ENCODE peak calls at places on chromosomes 7 and 10, in four cellular contexts. One of them, this sample, is unnamed.

GRCh38 chr10:69327463-69328345 is 49.4 kb downstream of the HK1 start:
- DNase-seq in astrocyte of the spinal cord: peak; percentile 62
- DNase-seq in brain microvascular endothelial cell: peak; percentile 50
- DNase-seq in adrenal gland: peak; percentile 84
- DNase-seq in this sample: no peak

GRCh38 chr7:50610521-50611277 is 45.5 kb upstream of the DDC start:
- DNase-seq in astrocyte of the spinal cord: peak; percentile 70
- DNase-seq in brain microvascular endothelial cell: peak; percentile 74
- DNase-seq in adrenal gland: no peak
- DNase-seq in this sample: no peak

GRCh38 chr10:10044959-10045764 is 972.5 kb upstream of the CELF2 start:
- DNase-seq in astrocyte of the spinal cord: no peak
- DNase-seq in brain microvascular endothelial cell: no peak
- DNase-seq in adrenal gland: no peak
- DNase-seq in this sample: no peak

GRCh38 chr7:142939226-142939910 is at the start of gene LLCFC1:
- DNase-seq in astrocyte of the spinal cord: no peak
- DNase-seq in brain microvascular endothelial cell: no peak
- DNase-seq in adrenal gland: no peak
- DNase-seq in this sample: no peak

GRCh38 chr7:44374007-44374763 is 48.8 kb upstream of the CAMK2B start:
- DNase-seq in astrocyte of the spinal cord: no peak
- DNase-seq in brain microvascular endothelial cell: no peak
- DNase-seq in adrenal gland: no peak
- DNase-seq in this sample: no peak

GRCh38 chr7:134605978-134606923 is 40.4 kb upstream of the BPGM start:
- DNase-seq in astrocyte of the spinal cord: peak; percentile 59
- DNase-seq in brain microvascular endothelial cell: peak; percentile 53
- DNase-seq in adrenal gland: peak; percentile 60
- DNase-seq in this sample: no peak

GRCh38 chr7:76315372-76315771 is 12.9 kb downstream of the HSPB1 start:
- DNase-seq in astrocyte of the spinal cord: no peak
- DNase-seq in brain microvascular endothelial cell: no peak
- DNase-seq in adrenal gland: no peak
- DNase-seq in this sample: no peak

GRCh38 chr10:70494966-70495365 is 16.4 kb downstream of the PALD1 start:
- DNase-seq in astrocyte of the spinal cord: no peak
- DNase-seq in brain microvascular endothelial cell: no peak
- DNase-seq in adrenal gland: peak; percentile 35
- DNase-seq in this sample: no peak

GRCh38 chr10:28295346-28295745 is 7.5 kb downstream of the MPP7 start:
- DNase-seq in astrocyte of the spinal cord: no peak
- DNase-seq in brain microvascular endothelial cell: no peak
- DNase-seq in adrenal gland: no peak
- DNase-seq in this sample: no peak

GRCh38 chr7:153090757-153091156 is 331.2 kb downstream of the ACTR3B start:
- DNase-seq in astrocyte of the spinal cord: no peak
- DNase-seq in brain microvascular endothelial cell: no peak
- DNase-seq in adrenal gland: no peak
- DNase-seq in this sample: no peak

GRCh38 chr10:14936584-14936983 is 17.3 kb downstream of the DCLRE1C start:
- DNase-seq in astrocyte of the spinal cord: no peak
- DNase-seq in brain microvascular endothelial cell: peak; percentile 34
- DNase-seq in adrenal gland: no peak
- DNase-seq in this sample: no peak

GRCh38 chr10:70714245-70714644 is 41.9 kb downstream of the ADAMTS14 start:
- DNase-seq in astrocyte of the spinal cord: no peak
- DNase-seq in brain microvascular endothelial cell: no peak
- DNase-seq in adrenal gland: no peak
- DNase-seq in this sample: no peak

GRCh38 chr7:116271161-116271979 is 61.0 kb downstream of the TES start:
- DNase-seq in astrocyte of the spinal cord: peak; percentile 39
- DNase-seq in brain microvascular endothelial cell: no peak
- DNase-seq in adrenal gland: no peak
- DNase-seq in this sample: peak; percentile 26

GRCh38 chr7:71120096-71120495 is 11.8 kb upstream of the GALNT17 start:
- DNase-seq in astrocyte of the spinal cord: no peak
- DNase-seq in brain microvascular endothelial cell: no peak
- DNase-seq in adrenal gland: no peak
- DNase-seq in this sample: no peak

GRCh38 chr7:47473499-47474210 is 108.3 kb downstream of the TNS3 start:
- DNase-seq in astrocyte of the spinal cord: no peak
- DNase-seq in brain microvascular endothelial cell: no peak
- DNase-seq in adrenal gland: peak; percentile 69
- DNase-seq in this sample: no peak

GRCh38 chr10:24722676-24723385 is 856 bp downstream of the ARHGAP21 start:
- DNase-seq in astrocyte of the spinal cord: peak; percentile 55
- DNase-seq in brain microvascular endothelial cell: peak; percentile 20
- DNase-seq in adrenal gland: peak; percentile 49
- DNase-seq in this sample: no peak

GRCh38 chr7:159034988-159035387 is 109.7 kb downstream of the VIPR2 start:
- DNase-seq in astrocyte of the spinal cord: no peak
- DNase-seq in brain microvascular endothelial cell: no peak
- DNase-seq in adrenal gland: no peak
- DNase-seq in this sample: no peak

GRCh38 chr10:8568401-8568800 is 513.9 kb downstream of the GATA3 start:
- DNase-seq in astrocyte of the spinal cord: no peak
- DNase-seq in brain microvascular endothelial cell: no peak
- DNase-seq in adrenal gland: no peak
- DNase-seq in this sample: no peak

GRCh38 chr10:44516941-44517340 is 132.0 kb upstream of the CXCL12 start:
- DNase-seq in astrocyte of the spinal cord: no peak
- DNase-seq in brain microvascular endothelial cell: no peak
- DNase-seq in adrenal gland: no peak
- DNase-seq in this sample: no peak
- TF ChIP-seq CTCF in astrocyte of the spinal cord: no peak
- TF ChIP-seq CTCF in brain microvascular endothelial cell: no peak
- TF ChIP-seq CTCF in adrenal gland: no peak
- TF ChIP-seq CTCF in this sample: no peak

DNA sequence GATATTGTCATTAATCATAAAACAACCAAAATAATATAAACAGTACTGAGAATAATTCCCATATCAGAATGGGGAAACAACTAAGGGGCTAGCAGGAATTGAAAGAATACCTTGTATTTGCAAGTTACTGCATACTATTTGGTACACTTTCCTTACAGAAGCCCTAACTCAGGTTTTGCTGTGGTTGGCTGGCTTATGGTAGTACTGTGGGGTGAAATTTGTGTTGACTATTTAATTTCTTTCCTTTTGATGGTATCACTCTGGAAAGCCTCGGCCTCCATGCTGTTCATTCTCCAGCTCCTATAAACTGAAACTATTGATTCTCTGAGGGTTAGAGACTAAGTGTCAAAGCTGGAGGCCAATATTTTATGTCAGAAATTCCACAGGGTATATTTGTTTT is 13.6 kb downstream of the SKIDA1 start:
- DNase-seq in astrocyte of the spinal cord: peak; percentile 56
- DNase-seq in brain microvascular endothelial cell: no peak
- DNase-seq in adrenal gland: no peak
- DNase-seq in this sample: no peak
- H3K4me3 ChIP-seq in astrocyte of the spinal cord: no peak overlapping the region
- H3K4me3 ChIP-seq in brain microvascular endothelial cell: no peak overlapping the region
- H3K4me3 ChIP-seq in adrenal gland: no peak overlapping the region
- H3K4me3 ChIP-seq in this sample: no peak overlapping the region

GRCh38 chr10:955820-956217 is 24.3 kb upstream of the LARP4B start:
- DNase-seq in astrocyte of the spinal cord: no peak
- DNase-seq in brain microvascular endothelial cell: no peak
- DNase-seq in adrenal gland: no peak
- DNase-seq in this sample: no peak
- TF ChIP-seq CTCF in astrocyte of the spinal cord: no peak
- TF ChIP-seq CTCF in brain microvascular endothelial cell: no peak
- TF ChIP-seq CTCF in adrenal gland: no peak
- TF ChIP-seq CTCF in this sample: no peak

GRCh38 chr10:88582411-88582805 is 710 bp downstream of the RNLS start:
- DNase-seq in astrocyte of the spinal cord: no peak
- DNase-seq in brain microvascular endothelial cell: no peak
- DNase-seq in adrenal gland: no peak
- DNase-seq in this sample: no peak
- H3K4me3 ChIP-seq in astrocyte of the spinal cord: peak overlapping the region; percentile 36
- H3K4me3 ChIP-seq in brain microvascular endothelial cell: peak overlapping the region; percentile 70
- H3K4me3 ChIP-seq in adrenal gland: peak overlapping the region; percentile 75
- H3K4me3 ChIP-seq in this sample: peak overlapping the region; percentile 59

DNA sequence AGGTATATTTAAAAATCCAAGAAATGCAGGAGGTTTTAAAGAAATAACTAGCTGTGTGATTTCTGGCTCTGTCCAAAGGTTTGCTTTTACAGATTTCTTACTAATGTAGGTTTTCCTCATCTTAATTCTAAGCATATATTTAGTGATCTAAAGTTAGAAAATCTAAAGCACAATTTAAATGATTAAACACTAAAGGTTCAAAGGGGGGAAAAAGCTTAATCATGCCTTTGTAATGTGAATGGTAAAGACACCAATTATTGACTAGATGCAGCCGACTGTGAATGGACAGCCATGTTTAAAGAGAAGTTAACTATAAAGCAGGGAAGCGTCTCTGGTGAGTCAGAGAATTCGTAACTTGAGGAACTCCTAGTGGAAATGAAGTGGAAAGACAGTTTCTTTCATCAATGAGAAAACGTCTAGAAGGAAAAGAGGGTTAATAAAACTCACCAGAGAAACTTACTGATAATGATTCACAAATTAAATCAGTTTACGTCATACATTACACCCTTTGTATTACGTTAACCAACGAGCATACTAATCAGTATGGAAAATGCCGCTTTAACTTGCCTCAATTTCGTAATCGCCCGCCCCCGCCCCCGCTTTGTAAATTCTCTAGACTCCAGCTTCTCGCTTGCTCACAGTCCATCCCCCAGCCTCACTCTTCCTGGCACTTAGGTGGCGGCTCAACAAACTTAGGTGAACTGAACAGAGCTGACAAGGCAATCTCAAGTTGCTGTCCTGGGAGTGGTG is 1.1 kb upstream of the HBP1 start:
- DNase-seq in astrocyte of the spinal cord: peak; percentile 91
- DNase-seq in brain microvascular endothelial cell: peak; percentile 72
- DNase-seq in adrenal gland: peak; percentile 36
- DNase-seq in this sample: peak; percentile 45
- TF ChIP-seq CTCF in astrocyte of the spinal cord: peak; percentile 38
- TF ChIP-seq CTCF in brain microvascular endothelial cell: peak; percentile 46
- TF ChIP-seq CTCF in adrenal gland: peak; percentile 67
- TF ChIP-seq CTCF in this sample: peak; percentile 37